ENCODE peak calls at places on chromosome 1, in eight cellular contexts. V is omental fat pad, G is fibroblast of pulmonary artery, T is endodermal cell, A is mammary epithelial cell, U is kidney epithelial cell, E is mucosa of descending colon, B is heart left ventricle. K is an unnamed sample.

GRCh38 chr1:92990828-92991227 is 29.6 kb upstream of the DIPK1A start:
- DNase-seq in V (no peak), B (no peak), G (no peak), U (no peak), A (no peak), T (no peak), E (no peak), K (no peak)

GRCh38 chr1:59290173-59290954 is 6.5 kb upstream of the FGGY start:
- DNase-seq in E (peak), B (no peak), V (no peak), G (peak), U (no peak), A (peak), T (peak), K (peak)

GRCh38 chr1:53602376-53602775 is 136.6 kb downstream of the GLIS1 start:
- DNase-seq in B (no peak), A (no peak), T (peak), V (no peak), G (no peak), U (no peak), E (no peak), K (no peak)

GRCh38 chr1:243501002-243501401 is 245.2 kb downstream of the SDCCAG8 start:
- DNase-seq in B (no peak), U (no peak), G (peak), E (no peak), A (peak), T (no peak), V (no peak), K (peak)

GRCh38 chr1:85850238-85850637 is 142.0 kb upstream of the ZNHIT6 start:
- DNase-seq in B (no peak), U (peak), E (no peak), A (peak), T (no peak), G (peak), V (no peak), K (peak)

GRCh38 chr1:231693361-231694080 is 66.9 kb downstream of the DISC1 start:
- DNase-seq in V (no peak), U (no peak), T (no peak), E (no peak), B (no peak), A (no peak), G (no peak), K (no peak)

GRCh38 chr1:79646885-79647284 is 640.4 kb upstream of the ADGRL4 start:
- DNase-seq in A (no peak), V (no peak), U (no peak), T (peak), G (no peak), B (no peak), E (no peak), K (peak)

GRCh38 chr1:171433451-171433850 is 51.9 kb upstream of the PRRC2C start:
- DNase-seq in U (peak), T (no peak), B (no peak), G (peak), V (no peak), E (no peak), A (peak), K (peak)

GRCh38 chr1:16967962-16968361 is 12.5 kb downstream of the MFAP2 start:
- DNase-seq in A (no peak), E (no peak), U (no peak), B (no peak), V (no peak), G (no peak), T (no peak), K (no peak)

DNA sequence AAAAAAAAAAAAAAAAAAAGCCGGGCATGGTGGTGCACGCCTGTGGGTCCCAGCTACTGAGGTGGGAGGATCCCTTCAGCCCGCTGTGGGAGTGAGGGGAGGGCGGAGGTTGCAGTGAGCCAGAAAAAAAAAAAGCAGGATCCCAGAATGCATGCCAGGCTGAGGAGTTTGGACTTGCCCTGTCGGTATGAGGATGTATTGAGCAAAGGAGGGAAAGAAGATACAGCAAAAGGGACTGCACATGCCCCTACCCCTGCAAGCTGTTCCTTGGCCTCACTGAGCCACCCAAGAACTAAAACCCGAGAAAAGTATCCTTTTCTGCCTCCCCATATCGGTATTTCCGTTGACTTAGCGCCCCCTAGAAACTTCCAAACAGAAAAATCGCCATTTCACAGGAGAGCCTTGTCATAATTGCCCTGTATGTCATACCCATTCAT is 1.3 kb upstream of the GPATCH4 start:
- DNase-seq in B (no peak), V (no peak), A (peak), T (no peak), E (peak), U (no peak), G (no peak), K (peak)
- TF ChIP-seq CTCF in B (peak), V (no peak), A (peak), T (peak), E (no peak), U (peak), G (peak), K (peak)

GRCh38 chr1:9428601-9429368 is 110.5 kb upstream of the SLC25A33 start:
- DNase-seq in V (peak), E (peak), B (peak), T (peak), A (peak), U (peak), G (peak), K (peak)
- TF ChIP-seq CTCF in V (no peak), E (peak), B (peak), T (peak), A (no peak), U (peak), G (peak), K (peak)

GRCh38 chr1:78472251-78472620 is 18.5 kb upstream of the PTGFR start:
- DNase-seq in U (no peak), G (no peak), B (no peak), A (no peak), E (no peak), V (no peak), T (no peak), K (no peak)

GRCh38 chr1:78472851-78473496 is 17.8 kb upstream of the PTGFR start:
- DNase-seq in T (no peak), B (no peak), E (no peak), V (no peak), A (no peak), U (no peak), G (no peak), K (no peak)

GRCh38 chr1:78469561-78469960 is 21.2 kb upstream of the PTGFR start:
- DNase-seq in U (no peak), E (no peak), A (no peak), V (no peak), B (no peak), T (no peak), G (no peak), K (no peak)

GRCh38 chr1:78475888-78476610 is 14.7 kb upstream of the PTGFR start:
- DNase-seq in E (no peak), B (no peak), T (no peak), U (no peak), A (peak), V (no peak), G (peak), K (no peak)

DNA sequence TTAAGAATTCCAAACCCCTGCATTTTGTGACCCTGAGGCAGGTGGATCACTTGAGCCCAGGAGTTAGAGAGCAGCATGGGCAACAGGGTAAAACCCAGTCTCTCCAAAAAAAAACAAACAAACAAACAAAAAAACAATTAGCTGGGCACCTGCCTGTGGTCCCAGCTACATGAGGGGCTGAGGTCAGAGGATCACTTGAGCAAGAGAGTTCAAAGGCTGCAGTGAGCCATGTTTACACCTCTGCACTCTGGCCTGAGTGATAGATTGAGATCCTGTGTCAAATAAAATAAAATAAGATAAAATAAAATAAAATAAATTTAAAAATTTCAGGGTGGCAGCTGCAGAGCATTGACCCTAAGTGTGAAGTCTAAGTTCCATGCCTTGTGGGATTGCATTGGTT is 16.7 kb upstream of the PTGFR start:
- DNase-seq in T (no peak), G (no peak), E (no peak), U (no peak), B (no peak), V (no peak), A (no peak), K (no peak)
- TF ChIP-seq CTCF in T (no peak), G (no peak), E (no peak), U (no peak), B (no peak), V (no peak), A (no peak), K (no peak)

GRCh38 chr1:67126111-67126746 is 8.5 kb downstream of the C1orf141 start:
- DNase-seq in U (no peak), A (peak), T (no peak), E (no peak), G (peak), V (no peak), B (no peak), K (peak)
- TF ChIP-seq CTCF in U (no peak), A (peak), T (peak), E (no peak), G (peak), V (no peak), B (no peak), K (peak)

GRCh38 chr1:226069818-226070489 is 7.4 kb downstream of the H3-3A start:
- DNase-seq in G (no peak), T (no peak), V (no peak), B (no peak), U (no peak), A (no peak), E (no peak), K (no peak)

GRCh38 chr1:226064168-226064815 is 1.8 kb downstream of the H3-3A start:
- DNase-seq in T (peak), G (peak), A (peak), V (no peak), E (peak), B (no peak), U (no peak), K (peak)

GRCh38 chr1:226064816-226065248 is 2.3 kb downstream of the H3-3A start:
- DNase-seq in U (no peak), B (peak), E (peak), G (peak), T (peak), V (no peak), A (peak), K (peak)

GRCh38 chr1:226063362-226064167 is 1.0 kb downstream of the H3-3A start:
- DNase-seq in E (peak), T (peak), A (peak), U (no peak), V (no peak), B (peak), G (peak), K (peak)

DNA sequence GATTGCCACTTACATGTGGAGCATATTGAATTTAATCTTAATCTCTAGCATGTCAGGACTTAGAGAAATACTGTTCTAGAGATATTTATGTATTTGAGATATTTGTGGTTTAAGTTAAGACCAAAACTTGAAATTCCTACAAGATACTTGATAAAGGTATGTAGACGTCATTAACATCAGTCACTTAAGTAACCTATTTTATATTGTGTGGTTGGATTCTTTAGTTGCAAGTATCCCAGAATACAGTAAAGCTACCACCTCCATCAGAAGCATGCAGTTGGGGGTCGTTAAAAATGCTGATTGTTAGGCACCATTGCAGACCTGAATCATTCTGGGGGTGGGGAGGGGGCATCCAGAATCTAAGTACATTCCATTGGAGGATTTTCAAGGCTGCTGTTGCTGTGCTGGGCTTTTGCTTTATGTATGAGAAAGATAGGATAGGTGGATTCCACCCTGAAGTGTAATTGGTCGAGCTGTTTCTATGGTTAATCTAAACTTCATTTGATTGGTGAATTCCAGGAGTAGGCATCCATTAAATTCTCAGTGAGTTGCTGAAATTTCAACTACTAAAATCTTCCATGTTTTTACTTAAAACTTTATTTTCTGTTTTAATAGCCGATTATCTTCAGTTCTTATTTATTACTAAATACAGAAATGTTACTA is 4.0 kb downstream of the H3-3A start:
- DNase-seq in V (no peak), T (peak), U (no peak), B (no peak), G (peak), E (no peak), A (peak), K (peak)
- TF ChIP-seq CTCF in V (no peak), T (no peak), U (no peak), B (no peak), G (no peak), E (no peak), A (no peak), K (no peak)

GRCh38 chr1:203733009-203733863 is 31.7 kb upstream of the LAX1 start:
- DNase-seq in B (no peak), T (no peak), U (no peak), E (no peak), A (no peak), G (no peak), V (no peak), K (no peak)
- TF ChIP-seq CTCF in B (no peak), T (no peak), U (no peak), E (no peak), A (no peak), G (no peak), V (no peak), K (peak)

GRCh38 chr1:21258331-21259134 is 31.7 kb downstream of the ECE1 start:
- DNase-seq in U (no peak), V (no peak), G (no peak), T (no peak), B (no peak), E (no peak), A (peak), K (no peak)

GRCh38 chr1:21257431-21258135 is 32.7 kb downstream of the ECE1 start:
- DNase-seq in V (no peak), G (no peak), T (no peak), B (no peak), E (no peak), U (no peak), A (peak), K (peak)

GRCh38 chr1:21255284-21255942 is 34.9 kb downstream of the ECE1 start:
- DNase-seq in B (peak), G (peak), V (peak), A (peak), U (no peak), E (peak), T (peak), K (no peak)

GRCh38 chr1:21255943-21256320 is 34.3 kb downstream of the ECE1 start:
- DNase-seq in E (no peak), A (no peak), U (no peak), B (no peak), G (no peak), T (no peak), V (no peak), K (no peak)

GRCh38 chr1:21256776-21257175 is 33.5 kb downstream of the ECE1 start:
- DNase-seq in T (no peak), A (no peak), G (no peak), V (no peak), B (no peak), E (no peak), U (no peak), K (no peak)
- TF ChIP-seq CTCF in T (no peak), A (no peak), G (no peak), V (no peak), B (no peak), E (no peak), U (no peak), K (no peak)

DNA sequence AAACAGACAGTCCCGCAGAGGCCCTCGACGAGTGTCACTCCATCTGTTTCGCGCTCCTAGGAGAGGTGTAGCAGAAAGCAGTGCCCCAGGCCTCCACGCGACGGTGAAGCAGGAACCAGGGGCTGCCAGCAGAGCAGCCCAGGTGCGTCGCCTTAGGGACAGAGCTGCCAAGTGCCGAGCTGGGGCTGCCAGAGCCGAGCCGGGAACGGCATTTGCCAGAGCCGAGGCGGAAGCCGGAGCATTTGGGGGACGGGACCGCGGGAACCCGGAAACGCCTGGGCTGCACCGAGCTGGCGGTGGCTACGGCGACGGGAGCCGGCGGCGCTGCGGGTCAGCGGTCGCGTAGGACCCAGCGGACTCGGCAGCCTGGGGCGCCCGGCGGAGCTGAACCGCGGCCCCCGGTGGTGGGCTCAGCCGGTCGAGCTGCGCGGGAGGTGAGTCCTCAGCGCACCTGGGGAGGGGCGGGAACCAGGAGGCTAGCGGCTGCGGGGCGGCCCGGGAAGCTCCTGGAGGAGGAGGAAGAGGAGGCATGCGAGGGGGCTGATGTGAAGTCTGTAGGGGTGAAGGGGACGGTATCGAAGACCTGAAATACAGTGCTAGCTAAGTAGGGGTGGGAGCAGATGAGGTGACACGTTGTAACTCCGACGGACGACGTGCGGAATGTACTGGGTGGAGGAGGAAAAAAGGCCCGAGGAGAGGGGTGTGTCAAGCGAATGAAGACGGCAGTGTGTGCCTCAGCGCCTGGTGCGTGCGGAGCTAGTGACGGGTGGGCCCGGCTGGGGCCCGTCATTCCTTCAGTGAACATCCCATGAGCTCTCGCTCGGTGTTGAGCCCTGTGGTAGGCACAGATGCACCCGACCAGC is at the start of gene SLC35A3:
- DNase-seq in V (peak), E (peak), A (peak), B (peak), T (peak), U (peak), G (peak), K (peak)
- TF ChIP-seq CTCF in V (no peak), E (no peak), A (no peak), B (peak), T (peak), U (no peak), G (no peak), K (no peak)

DNA sequence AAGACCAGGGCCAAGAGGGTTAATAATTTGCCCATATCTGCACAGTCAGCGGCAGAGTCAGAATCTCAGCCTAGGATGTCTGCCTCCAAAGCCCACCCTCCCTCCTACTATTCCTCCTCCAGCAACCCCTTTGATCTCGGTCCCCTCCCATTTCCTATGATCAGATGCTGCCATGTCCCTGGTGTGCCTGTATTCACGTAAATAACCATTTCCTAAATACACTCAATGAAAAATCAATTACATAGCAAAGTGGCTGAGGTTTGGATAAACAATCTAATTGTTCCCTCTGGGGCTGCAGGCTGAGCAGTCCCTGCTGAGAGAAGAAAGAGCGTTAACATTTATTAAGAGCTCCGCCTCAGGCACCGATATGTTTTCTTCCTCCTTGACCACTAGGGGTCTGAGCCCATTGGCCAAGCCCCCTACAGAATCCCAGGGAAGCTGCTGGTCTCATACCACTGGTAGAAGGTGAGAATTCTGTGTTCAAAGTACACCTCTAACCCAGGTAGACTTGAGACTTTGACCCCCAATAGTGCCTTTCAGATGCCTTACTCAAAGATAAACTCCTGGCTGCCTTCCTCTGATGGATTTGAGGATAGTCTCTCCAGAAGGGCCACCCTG is 34.0 kb upstream of the CAMK1G start:
- DNase-seq in E (no peak), G (no peak), B (no peak), U (no peak), T (peak), A (no peak), V (no peak), K (no peak)
- TF ChIP-seq CTCF in E (no peak), G (no peak), B (peak), U (peak), T (peak), A (no peak), V (no peak), K (no peak)